ENCODE peak calls at places on chromosomes 7 and 10, in seven cellular contexts. Y is activated T-cell treated with anti-CD3 and anti-CD28 coated beads for 1 hour; U is breast epithelium; P is cortex of kidney; E is stimulated activated CD8-positive, alpha-beta memory T cell treated with anti-CD3 and anti-CD28 coated beads, Interleukin-7, amount 100 ng/mL, for 24 hours; B is AG09319; Q is gastrocnemius medialis. J is an unnamed sample.

GRCh38 chr10:13969792-13970140 is 361.0 kb downstream of the FRMD4A start:
- DNase-seq in Q (no peak), E (no peak), Y (no peak), U (no peak), P (no peak), B (no peak), J (no peak)

GRCh38 chr10:43479275-43479674 is 42.4 kb downstream of the ZNF487 start:
- DNase-seq in Q (no peak), U (no peak), P (no peak), B (no peak), Y (no peak), E (no peak), J (no peak)

GRCh38 chr10:125441151-125441550 is 241.8 kb downstream of the TEX36 start:
- DNase-seq in B (no peak), Y (no peak), P (no peak), U (no peak), Q (no peak), E (no peak), J (no peak)

GRCh38 chr10:79044036-79044664 is 24.6 kb upstream of the ZMIZ1 start:
- DNase-seq in B (no peak), Y (no peak), Q (no peak), P (no peak), E (no peak), U (no peak), J (no peak)

GRCh38 chr7:65448824-65449504 is 75.3 kb downstream of the ZNF92 start:
- DNase-seq in P (no peak), Q (no peak), B (peak; percentile 7), E (no peak), U (no peak), Y (no peak), J (no peak)

GRCh38 chr7:116990056-116990455 is 36.8 kb downstream of the ST7 start:
- DNase-seq in E (no peak), U (no peak), Y (no peak), Q (no peak), B (no peak), P (no peak), J (no peak)

GRCh38 chr7:71637578-71637977 is 505.6 kb downstream of the GALNT17 start:
- DNase-seq in Q (no peak), Y (no peak), B (no peak), U (no peak), P (no peak), E (no peak), J (peak; percentile 56)

GRCh38 chr10:95049919-95050318 is 19.4 kb downstream of the CYP2C8 start:
- DNase-seq in Q (no peak), Y (no peak), B (no peak), U (no peak), P (no peak), E (no peak), J (no peak)

GRCh38 chr10:22649390-22649841 is 65.0 kb downstream of the PIP4K2A start:
- DNase-seq in E (no peak), B (no peak), Y (no peak), U (no peak), Q (no peak), P (no peak), J (no peak)

GRCh38 chr7:139875821-139876241 is 46.8 kb downstream of the TBXAS1 start:
- DNase-seq in Y (no peak), B (no peak), E (no peak), U (no peak), Q (no peak), P (no peak), J (no peak)

GRCh38 chr10:9853405-9854010 is 1164.2 kb upstream of the CELF2 start:
- DNase-seq in B (no peak), E (no peak), Y (no peak), P (no peak), Q (no peak), U (no peak), J (peak; percentile 40)

GRCh38 chr7:112431803-112432202 is 18.5 kb upstream of the IFRD1 start:
- DNase-seq in E (no peak), B (no peak), U (no peak), Q (no peak), Y (no peak), P (no peak), J (no peak)

GRCh38 chr7:115838829-115839228 is 191.7 kb downstream of the TFEC start:
- DNase-seq in U (no peak), P (no peak), Y (no peak), Q (no peak), E (no peak), B (peak; percentile 23), J (no peak)

GRCh38 chr7:100917018-100917365 is 21.3 kb upstream of the ACHE start:
- DNase-seq in U (no peak), E (no peak), B (no peak), Y (no peak), P (no peak), Q (no peak), J (no peak)

GRCh38 chr10:97018251-97019212 is 167.2 kb downstream of the SLIT1 start:
- DNase-seq in E (no peak), Q (no peak), U (no peak), Y (no peak), P (no peak), B (no peak), J (no peak)

GRCh38 chr7:50369408-50370026 is 65.0 kb downstream of the IKZF1 start:
- DNase-seq in Y (no peak), Q (no peak), E (no peak), P (no peak), U (no peak), B (no peak), J (no peak)

GRCh38 chr10:134205-134742 is 981 bp upstream of the ZMYND11 start:
- DNase-seq in U (no peak), E (no peak), P (no peak), Q (no peak), Y (no peak), B (no peak), J (no peak)

GRCh38 chr7:83594076-83594475 is 54.9 kb downstream of the SEMA3E start:
- DNase-seq in B (no peak), U (no peak), Q (no peak), E (no peak), Y (no peak), P (no peak), J (no peak)

GRCh38 chr7:90345548-90346319 is 782 bp upstream of the GTPBP10 start:
- DNase-seq in E (no peak), P (no peak), Q (no peak), Y (no peak), B (no peak), U (no peak), J (no peak)

GRCh38 chr10:77284797-77285196 is 352.8 kb downstream of the KCNMA1 start:
- DNase-seq in E (no peak), Q (no peak), Y (no peak), U (no peak), B (no peak), P (no peak), J (no peak)

GRCh38 chr10:92181575-92181974 is 109.3 kb downstream of the CPEB3 start:
- DNase-seq in P (no peak), B (no peak), Y (no peak), U (no peak), Q (no peak), E (no peak), J (no peak)

GRCh38 chr10:11724938-11725776 is 17.0 kb upstream of the ECHDC3 start:
- DNase-seq in B (no peak), E (no peak), Q (no peak), P (no peak), U (no peak), Y (no peak), J (no peak)

GRCh38 chr7:38211940-38212339 is 33.9 kb downstream of the STARD3NL start:
- DNase-seq in B (no peak), U (no peak), P (no peak), Y (no peak), E (no peak), Q (no peak), J (no peak)

GRCh38 chr10:43354325-43354635 is 17.2 kb upstream of the FXYD4 start:
- DNase-seq in Q (no peak), E (no peak), Y (no peak), B (no peak), U (no peak), P (no peak), J (no peak)

GRCh38 chr10:110530131-110530831 is 32.6 kb downstream of the DUSP5 start:
- DNase-seq in E (no peak), Y (no peak), U (peak; percentile 66), Q (no peak), P (no peak), B (no peak), J (no peak)

GRCh38 chr7:117165656-117166055 is 157.2 kb downstream of the WNT2 start:
- DNase-seq in Q (no peak), U (no peak), B (no peak), Y (no peak), E (no peak), P (no peak), J (no peak)

GRCh38 chr10:6401562-6402348 is 178.3 kb downstream of the PRKCQ start:
- DNase-seq in P (no peak), U (peak; percentile 79), B (peak; percentile 80), Q (peak; percentile 68), Y (peak; percentile 39), E (no peak), J (no peak)

GRCh38 chr7:148782757-148783456 is 84.2 kb downstream of the CUL1 start:
- DNase-seq in Q (no peak), Y (no peak), B (no peak), P (no peak), E (no peak), U (no peak), J (no peak)

GRCh38 chr10:3151889-3152565 is 20.6 kb downstream of the PITRM1 start:
- DNase-seq in U (no peak), E (no peak), Q (no peak), B (no peak), Y (no peak), P (no peak), J (no peak)

GRCh38 chr7:150962743-150963399 is 15.2 kb downstream of the KCNH2 start:
- DNase-seq in Y (peak; percentile 42), U (no peak), B (no peak), P (no peak), Q (no peak), E (no peak), J (peak; percentile 43)

GRCh38 chr10:76282122-76283030 is 851.0 kb downstream of the LRMDA start:
- DNase-seq in B (no peak), U (no peak), Y (no peak), Q (no peak), P (no peak), E (no peak), J (no peak)

GRCh38 chr7:44973610-44974401 is 5.0 kb downstream of the MYO1G start:
- DNase-seq in P (no peak), B (no peak), E (no peak), Y (peak; percentile 60), U (no peak), Q (no peak), J (no peak)

GRCh38 chr10:127485153-127485857 is 63.8 kb upstream of the NPS start:
- DNase-seq in Y (no peak), P (no peak), E (no peak), B (no peak), Q (no peak), U (no peak), J (no peak)

GRCh38 chr7:1124816-1125602 is 35.0 kb downstream of the ZFAND2A start:
- DNase-seq in U (no peak), Y (no peak), P (no peak), E (no peak), Q (no peak), B (no peak), J (no peak)

GRCh38 chr7:48213226-48213625 is 42.0 kb downstream of the ABCA13 start:
- DNase-seq in E (no peak), Q (no peak), P (no peak), U (no peak), B (no peak), Y (no peak), J (no peak)

GRCh38 chr7:46080595-46081159 is 159.6 kb upstream of the IGFBP3 start:
- DNase-seq in P (no peak), Q (no peak), U (no peak), E (no peak), Y (no peak), B (no peak), J (no peak)

GRCh38 chr10:43879742-43880141 is 231.1 kb upstream of the ZNF32 start:
- DNase-seq in Y (no peak), U (no peak), E (no peak), B (no peak), P (no peak), Q (no peak), J (no peak)

GRCh38 chr7:33757563-33758165 is 147.7 kb upstream of the BMPER start:
- DNase-seq in E (no peak), B (no peak), Q (no peak), U (no peak), P (no peak), Y (no peak), J (no peak)